ENCODE peak calls at places on chromosome 22, in five cellular contexts. U, Q, S, N and D are unnamed samples.

GRCh38 chr22:18035740-18036139 is 11.4 kb upstream of the MICAL3 start:
- DNase-seq in S (no peak), U (no peak), N (no peak), Q (no peak), D (no peak)

GRCh38 chr22:22442928-22443709 is 65.4 kb downstream of the ZNF280B start:
- DNase-seq in U (no peak), N (no peak), Q (no peak), S (no peak), D (no peak)

GRCh38 chr22:40635940-40636379 is 559 bp downstream of the MRTFA start:
- DNase-seq in N (peak), U (no peak), Q (no peak), S (no peak), D (no peak)

GRCh38 chr22:24424901-24425775 is 2.3 kb upstream of the ADORA2A start:
- DNase-seq in U (no peak), S (no peak), Q (no peak), N (no peak), D (no peak)

GRCh38 chr22:32144875-32145274 is 14.2 kb downstream of the C22orf42 start:
- DNase-seq in Q (no peak), S (no peak), N (no peak), U (no peak), D (no peak)

GRCh38 chr22:43829448-43829821 is 17.3 kb upstream of the EFCAB6 start:
- DNase-seq in S (peak), U (peak), N (peak), Q (peak), D (no peak)

GRCh38 chr22:21593406-21594232 is 26.1 kb downstream of the UBE2L3 start:
- DNase-seq in N (peak), Q (peak), U (no peak), S (no peak), D (no peak)

GRCh38 chr22:17955611-17956379 is 68.6 kb downstream of the MICAL3 start:
- DNase-seq in N (no peak), S (no peak), Q (no peak), U (peak), D (no peak)

GRCh38 chr22:46027219-46028068 is 50.5 kb upstream of the WNT7B start:
- DNase-seq in N (peak), Q (peak), U (no peak), S (no peak), D (no peak)

DNA sequence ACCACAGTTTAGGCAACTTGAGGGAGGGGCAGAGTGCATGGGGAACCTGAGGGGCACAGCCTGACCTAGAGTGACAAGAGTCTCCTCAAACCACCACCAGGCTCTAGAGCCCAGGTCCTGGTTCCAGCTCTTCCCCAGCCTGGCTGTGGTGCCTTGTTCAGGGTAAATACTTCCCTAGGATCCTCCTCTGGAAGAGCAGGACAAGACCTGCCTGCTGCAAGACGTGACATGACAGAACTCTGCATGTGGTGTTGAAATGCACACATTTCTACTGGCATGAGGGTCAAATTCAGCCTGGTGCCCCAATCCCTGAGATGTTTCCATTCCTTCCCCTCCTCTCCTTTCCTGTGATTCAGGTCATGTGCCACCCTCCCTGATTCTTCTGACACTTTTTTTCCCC is 3.3 kb downstream of the SEC14L2 start:
- DNase-seq in Q (no peak), N (no peak), S (no peak), U (no peak), D (no peak)
- H3K4me3 ChIP-seq in Q (no peak), N (no peak), S (no peak), U (no peak), D (no peak)

GRCh38 chr22:28882545-28882877 is 861 bp upstream of the ZNRF3 start:
- DNase-seq in N (peak), Q (no peak), U (no peak), S (peak), D (no peak)

GRCh38 chr22:28884754-28885375 is 1.5 kb downstream of the ZNRF3 start:
- DNase-seq in N (no peak), U (no peak), S (no peak), Q (no peak), D (no peak)

GRCh38 chr22:28883917-28884753 is 763 bp downstream of the ZNRF3 start:
- DNase-seq in U (peak), S (no peak), N (peak), Q (no peak), D (no peak)

GRCh38 chr22:28882878-28883656 is at the start of gene ZNRF3:
- DNase-seq in Q (peak), N (peak), U (peak), S (peak), D (peak)

GRCh38 chr22:28883657-28883916 is 215 bp downstream of the ZNRF3 start:
- DNase-seq in N (no peak), Q (no peak), S (no peak), U (no peak), D (no peak)
- H3K4me3 ChIP-seq in N (peak), Q (peak), S (peak), U (peak), D (peak)

GRCh38 chr22:35605787-35606492 is 11.2 kb downstream of the MB start:
- DNase-seq in Q (no peak), S (no peak), U (no peak), N (no peak), D (no peak)
- H3K4me3 ChIP-seq in Q (no peak), S (no peak), U (no peak), N (no peak), D (no peak)

GRCh38 chr22:36453855-36454378 is 27.5 kb downstream of the TXN2 start:
- DNase-seq in S (no peak), Q (no peak), U (no peak), N (no peak), D (no peak)
- H3K4me3 ChIP-seq in S (no peak), Q (no peak), U (no peak), N (no peak), D (no peak)

GRCh38 chr22:31092161-31092560 is 11.0 kb downstream of the SMTN start:
- DNase-seq in N (no peak), Q (no peak), S (no peak), U (no peak), D (no peak)

GRCh38 chr22:31093090-31093850 is 12.2 kb downstream of the SMTN start:
- DNase-seq in N (no peak), U (no peak), S (no peak), Q (peak), D (no peak)

GRCh38 chr22:31090217-31091085 is 9.3 kb downstream of the SMTN start:
- DNase-seq in S (no peak), Q (no peak), N (no peak), U (no peak), D (no peak)

GRCh38 chr22:31089101-31090100 is 8.3 kb downstream of the SMTN start:
- DNase-seq in Q (peak), U (no peak), N (peak), S (peak), D (no peak)

GRCh38 chr22:31091106-31091975 is 10.2 kb downstream of the SMTN start:
- DNase-seq in Q (no peak), S (no peak), N (no peak), U (no peak), D (no peak)
- H3K4me3 ChIP-seq in Q (no peak), S (no peak), N (no peak), U (no peak), D (no peak)

GRCh38 chr22:36323855-36324331 is 63.9 kb downstream of the MYH9 start:
- DNase-seq in S (peak), U (no peak), Q (peak), N (peak), D (no peak)

GRCh38 chr22:36323182-36323854 is 64.4 kb downstream of the MYH9 start:
- DNase-seq in S (peak), U (peak), N (peak), Q (peak), D (no peak)

GRCh38 chr22:36322602-36322915 is 65.2 kb downstream of the MYH9 start:
- DNase-seq in N (no peak), U (no peak), S (no peak), Q (no peak), D (no peak)

GRCh38 chr22:36325163-36326031 is 62.4 kb downstream of the MYH9 start:
- DNase-seq in S (peak), U (peak), Q (no peak), N (peak), D (peak)

GRCh38 chr22:36324414-36324813 is 63.4 kb downstream of the MYH9 start:
- DNase-seq in N (peak), U (no peak), S (no peak), Q (no peak), D (no peak)
- H3K4me3 ChIP-seq in N (peak), U (no peak), S (no peak), Q (no peak), D (no peak)

GRCh38 chr22:49031746-49032330 is 795.8 kb downstream of the BRD1 start:
- DNase-seq in Q (no peak), U (no peak), N (no peak), S (no peak), D (no peak)
- H3K4me3 ChIP-seq in Q (no peak), U (no peak), N (no peak), S (no peak), D (no peak)

GRCh38 chr22:20438678-20439492 is 1.3 kb upstream of the SCARF2 start:
- DNase-seq in Q (peak), N (peak), U (peak), S (no peak), D (no peak)
- H3K4me3 ChIP-seq in Q (no peak), N (peak), U (peak), S (peak), D (peak)

GRCh38 chr22:28977050-28977449 is 84.6 kb downstream of the C22orf31 start:
- DNase-seq in U (no peak), N (no peak), S (peak), Q (no peak), D (no peak)

GRCh38 chr22:28976588-28976987 is 85.0 kb downstream of the C22orf31 start:
- DNase-seq in Q (no peak), N (peak), S (peak), U (no peak), D (no peak)

GRCh38 chr22:28978863-28979799 is 82.5 kb downstream of the C22orf31 start:
- DNase-seq in N (no peak), U (no peak), Q (no peak), S (no peak), D (no peak)

GRCh38 chr22:28978158-28978557 is 83.5 kb downstream of the C22orf31 start:
- DNase-seq in U (peak), Q (peak), N (peak), S (peak), D (no peak)

DNA sequence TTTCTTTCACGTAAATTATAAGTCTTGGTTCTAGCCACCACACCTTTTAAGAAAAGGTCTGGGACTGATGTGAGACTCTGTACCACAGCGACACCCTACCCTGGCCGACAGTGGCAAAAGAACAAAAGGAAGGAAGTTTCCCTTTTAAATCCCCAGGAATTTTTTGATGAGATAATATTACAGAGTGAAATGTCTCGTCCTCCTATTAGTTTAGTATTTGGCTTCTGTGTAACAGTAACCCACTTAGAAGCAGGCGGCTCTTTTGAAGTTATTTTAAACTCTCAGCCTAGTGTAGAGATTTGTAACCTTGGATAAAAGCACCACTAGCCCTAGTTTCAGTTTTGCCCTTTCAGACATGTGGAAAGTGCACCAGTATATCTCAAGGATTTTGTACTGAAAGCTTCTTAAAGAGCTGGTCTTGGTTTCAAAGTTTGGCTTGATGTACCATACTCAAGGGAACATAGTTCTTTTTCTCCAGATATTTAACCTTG is 84.1 kb downstream of the C22orf31 start:
- DNase-seq in U (no peak), N (peak), Q (no peak), S (peak), D (no peak)
- H3K4me3 ChIP-seq in U (no peak), N (peak), Q (no peak), S (peak), D (peak)

DNA sequence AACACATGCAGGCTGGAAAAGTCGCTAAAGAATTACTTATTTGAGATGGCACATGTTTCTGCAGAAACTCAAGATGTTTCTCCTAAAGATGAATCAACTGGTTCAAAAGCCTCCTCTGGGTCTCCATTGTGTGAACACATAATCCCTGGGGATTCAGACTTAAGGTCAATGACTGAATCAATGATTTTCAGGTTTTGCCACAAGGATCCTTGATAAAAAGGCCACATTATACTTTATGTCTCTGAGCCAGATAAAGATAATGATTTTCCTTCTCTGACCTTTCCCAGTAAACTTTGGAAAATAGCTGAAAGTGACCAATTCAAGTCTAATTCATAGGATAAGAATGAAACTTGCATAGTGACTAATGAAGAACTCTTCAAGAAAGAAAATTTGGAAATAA is 2.3 kb upstream of the XKR3 start:
- DNase-seq in S (no peak), U (no peak), Q (no peak), N (peak), D (no peak)
- H3K4me3 ChIP-seq in S (no peak), U (no peak), Q (no peak), N (no peak), D (no peak)